ENCODE peak calls at places on chromosome 13, in four cellular contexts. Z is HepG2, O is GM12878, S is SK-N-SH. J is an unnamed sample.

GRCh38 chr13:89923052-89923451 is 1424.4 kb upstream of the MIR17HG start:
- DNase-seq in O (no peak), S (no peak), Z (no peak), J (no peak)

GRCh38 chr13:107370036-107370785 is 802.3 kb upstream of the ARGLU1 start:
- DNase-seq in O (no peak), S (no peak), Z (no peak), J (no peak)

GRCh38 chr13:72218966-72219365 is 352.0 kb upstream of the DACH1 start:
- DNase-seq in O (no peak), Z (no peak), S (no peak), J (no peak)

GRCh38 chr13:42747399-42747873 is 33.9 kb upstream of the FAM216B start:
- DNase-seq in O (no peak), S (no peak), Z (no peak), J (no peak)

GRCh38 chr13:73851104-73851503 is 283.1 kb downstream of the KLF12 start:
- DNase-seq in S (no peak), O (no peak), Z (no peak), J (no peak)

GRCh38 chr13:34749046-34749445 is 193.0 kb upstream of the NBEA start:
- DNase-seq in S (no peak), O (no peak), Z (no peak), J (no peak)

GRCh38 chr13:41145136-41145908 is 12.7 kb upstream of the KBTBD6 start:
- DNase-seq in O (no peak), S (no peak), Z (no peak), J (no peak)

GRCh38 chr13:30715837-30716236 is 19.5 kb upstream of the ALOX5AP start:
- DNase-seq in O (no peak), S (no peak), Z (no peak), J (no peak)

GRCh38 chr13:30408319-30409101 is 13.8 kb upstream of the UBE2L5 start:
- DNase-seq in Z (peak; percentile 86), O (no peak), S (peak; percentile 42), J (peak; percentile 86)

GRCh38 chr13:45778897-45779296 is 72.7 kb downstream of the SIAH3 start:
- DNase-seq in Z (no peak), O (no peak), S (no peak), J (no peak)

GRCh38 chr13:106103779-106104178 is 431.7 kb downstream of the EFNB2 start:
- DNase-seq in O (no peak), S (no peak), Z (no peak), J (no peak)

GRCh38 chr13:93635687-93636086 is 409.1 kb downstream of the GPC6 start:
- DNase-seq in O (no peak), Z (no peak), S (no peak), J (no peak)

GRCh38 chr13:101945435-101945834 is 456.4 kb downstream of the FGF14 start:
- DNase-seq in S (no peak), Z (no peak), O (no peak), J (no peak)

GRCh38 chr13:111337206-111337605 is 16.8 kb downstream of the TEX29 start:
- DNase-seq in S (no peak), O (no peak), Z (no peak), J (no peak)

GRCh38 chr13:39777527-39778061 is 122.1 kb downstream of the COG6 start:
- DNase-seq in O (no peak), Z (no peak), S (no peak), J (no peak)
- TF ChIP-seq FOXM1 in O (no peak), Z (no peak), S (peak; percentile 55), J (no peak)

DNA sequence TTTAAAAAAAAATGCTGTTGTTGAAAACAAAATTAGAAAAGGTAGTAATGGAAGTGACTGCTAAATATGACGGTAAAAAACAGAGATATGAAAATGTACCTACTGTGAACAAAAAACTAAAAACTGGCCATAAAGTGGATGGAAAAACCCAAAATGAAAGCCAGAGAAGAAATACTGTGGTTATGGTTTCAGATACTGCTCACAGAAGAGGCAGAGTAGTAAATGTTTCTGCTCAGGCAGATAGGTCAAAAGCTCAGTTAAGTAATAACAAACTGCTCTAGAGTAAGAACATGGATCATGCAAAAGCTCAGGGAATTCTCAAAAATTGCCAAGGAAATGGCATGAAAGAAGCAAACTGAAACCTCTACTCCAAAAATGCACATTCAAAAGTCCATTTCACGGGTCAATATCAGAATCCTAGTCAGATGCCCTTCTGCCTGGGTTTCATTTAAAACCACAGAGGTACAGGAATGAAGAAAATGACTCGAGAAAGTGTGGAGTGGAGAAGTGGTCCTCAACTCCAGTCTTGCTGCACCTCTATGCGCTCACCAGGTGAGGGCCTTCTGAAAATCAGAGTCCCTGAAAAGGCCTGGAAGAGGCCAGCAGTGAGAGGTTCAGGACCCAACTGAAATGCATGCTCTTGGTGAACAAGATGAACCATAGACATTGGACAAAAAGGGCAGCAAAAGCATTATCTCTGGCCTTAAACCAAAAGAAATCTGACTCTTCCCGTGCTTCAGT is 315.0 kb upstream of the SPRY2 start:
- DNase-seq in S (no peak), Z (no peak), O (no peak), J (no peak)
- TF ChIP-seq CTCF in S (no peak), Z (no peak), O (no peak), J (no peak)

DNA sequence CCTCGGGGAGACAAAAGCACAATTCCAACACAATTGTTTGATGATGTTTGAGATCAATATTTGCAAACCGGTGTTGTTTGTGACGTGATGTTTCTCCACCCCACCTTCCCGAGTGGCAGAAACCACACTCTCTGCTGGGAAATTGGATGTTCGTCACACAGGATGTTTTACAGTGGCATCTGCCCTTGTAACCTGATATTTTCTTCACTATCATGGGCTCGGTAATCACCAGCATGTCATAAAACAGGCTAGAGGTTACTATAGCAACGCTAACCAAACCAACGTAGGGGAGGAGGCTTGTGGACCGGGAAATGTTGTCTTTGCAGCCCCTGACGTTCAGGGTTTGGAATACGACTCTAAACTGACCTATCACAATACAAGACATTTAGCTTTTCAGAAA is 454.5 kb downstream of the IRS2 start:
- DNase-seq in Z (no peak), O (no peak), S (peak; percentile 50), J (no peak)
- TF ChIP-seq RFX5 in Z (no peak), O (no peak), S (no peak), J (no peak)

GRCh38 chr13:100490692-100491091 is 97.9 kb downstream of the GGACT start:
- DNase-seq in S (no peak), Z (no peak), O (no peak), J (no peak)

GRCh38 chr13:100497394-100497793 is 91.2 kb downstream of the GGACT start:
- DNase-seq in Z (no peak), S (no peak), O (no peak), J (peak; percentile 11)

GRCh38 chr13:100491164-100491847 is 97.3 kb downstream of the GGACT start:
- DNase-seq in O (no peak), S (no peak), Z (no peak), J (no peak)

GRCh38 chr13:100493418-100493817 is 95.2 kb downstream of the GGACT start:
- DNase-seq in Z (no peak), O (no peak), S (no peak), J (no peak)

DNA sequence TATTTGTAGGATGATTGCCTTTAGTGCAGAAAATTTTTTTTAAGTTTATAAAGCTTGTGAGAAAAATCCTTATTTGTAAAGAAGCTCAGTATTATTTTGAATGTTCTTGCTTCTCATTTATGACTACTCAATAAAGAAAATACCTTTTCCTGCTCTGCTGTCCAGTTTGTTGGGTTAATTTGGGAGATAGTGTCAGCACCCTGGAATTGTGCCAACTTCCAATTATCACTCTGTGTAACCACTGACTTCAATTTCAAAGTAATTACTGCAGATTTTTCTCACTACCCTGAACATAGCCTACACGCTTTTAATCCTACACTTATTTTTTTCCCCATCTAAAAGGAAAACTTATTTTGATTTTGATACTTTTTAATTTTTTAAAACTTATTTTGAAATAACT is 93.1 kb downstream of the GGACT start:
- DNase-seq in S (no peak), O (no peak), Z (no peak), J (no peak)
- TF ChIP-seq FOXM1 in S (no peak), O (no peak), Z (no peak), J (no peak)

DNA sequence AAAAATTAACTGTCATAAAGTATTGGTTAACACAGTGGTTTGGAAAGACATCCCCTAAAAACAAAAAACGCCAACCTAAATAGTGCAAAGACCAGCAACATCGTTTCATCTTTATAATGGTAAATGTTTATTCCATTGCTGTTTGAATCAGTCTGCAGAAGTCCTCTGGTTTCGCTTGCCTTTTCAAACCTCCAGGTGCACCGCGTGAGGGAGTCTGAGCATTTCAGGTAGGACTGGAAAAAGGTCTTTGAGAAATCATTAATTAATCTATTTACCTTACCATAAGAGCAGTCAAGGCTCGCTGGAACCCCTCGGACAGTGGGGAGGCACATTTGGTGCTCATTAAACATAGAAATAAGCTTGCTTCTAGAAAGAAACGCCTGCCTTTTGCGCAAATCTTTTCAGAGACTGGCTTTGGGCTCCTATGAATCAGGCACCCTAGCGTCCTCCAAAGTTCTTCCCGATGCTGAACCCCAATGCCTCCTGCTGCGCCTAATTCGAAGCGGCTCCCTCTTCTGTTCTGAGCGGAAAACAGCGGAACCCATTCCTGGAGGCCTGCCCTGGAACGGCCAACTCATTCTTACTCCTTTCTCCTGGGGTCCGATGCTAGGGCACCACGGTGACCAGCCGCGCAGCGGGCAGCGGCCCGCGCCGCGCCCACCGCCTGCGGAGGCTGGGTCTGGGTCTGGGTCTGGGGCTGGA is 942 bp upstream of the MTUS2 start:
- DNase-seq in Z (no peak), S (no peak), O (no peak), J (no peak)
- TF ChIP-seq CTCF in Z (no peak), S (no peak), O (no peak), J (no peak)

GRCh38 chr13:32206097-32206740 is 108.9 kb downstream of the ZAR1L start:
- DNase-seq in O (no peak), Z (no peak), S (no peak), J (no peak)
- TF ChIP-seq RFX5 in O (no peak), Z (no peak), S (no peak), J (no peak)

GRCh38 chr13:75798353-75799245 is 162.5 kb downstream of the LMO7 start:
- DNase-seq in Z (no peak), O (no peak), S (no peak), J (no peak)

GRCh38 chr13:75795274-75795673 is 159.1 kb downstream of the LMO7 start:
- DNase-seq in Z (no peak), O (no peak), S (no peak), J (no peak)

GRCh38 chr13:75797719-75798118 is 161.6 kb downstream of the LMO7 start:
- DNase-seq in O (no peak), S (no peak), Z (no peak), J (no peak)

GRCh38 chr13:75797256-75797655 is 161.1 kb downstream of the LMO7 start:
- DNase-seq in S (no peak), O (no peak), Z (no peak), J (no peak)

DNA sequence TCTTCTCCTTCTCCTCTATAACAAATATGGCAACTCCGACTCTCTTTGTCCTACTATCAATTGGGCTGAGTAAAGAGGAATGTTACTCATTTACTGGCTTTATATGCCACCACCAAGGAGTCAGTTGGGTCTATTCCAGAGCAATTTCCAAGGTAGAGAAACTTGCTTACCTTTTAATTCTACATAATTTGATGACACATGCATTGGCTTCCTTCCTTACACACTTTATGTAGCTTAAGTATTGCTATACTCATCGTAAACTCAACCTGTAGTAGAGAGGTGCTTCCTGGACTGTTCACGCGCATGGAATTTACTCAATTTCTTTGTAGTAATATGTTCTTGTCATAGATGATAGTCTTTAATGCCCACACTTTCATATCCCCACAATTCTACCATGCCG is 160.7 kb downstream of the LMO7 start:
- DNase-seq in O (no peak), Z (no peak), S (no peak), J (no peak)
- TF ChIP-seq FOXM1 in O (no peak), Z (no peak), S (no peak), J (no peak)

GRCh38 chr13:52399708-52400107 is 6.3 kb downstream of the THSD1 start:
- DNase-seq in S (no peak), Z (peak; percentile 12), O (no peak), J (no peak)
- TF ChIP-seq CTCF in S (peak; percentile 16), Z (peak; percentile 5), O (no peak), J (no peak)